ENCODE peak calls at places on chromosomes 16 and 17, in eight cellular contexts. D, N, T, Y, W, B, P and H are unnamed samples.

GRCh38 chr17:47665655-47666054 is 15.9 kb downstream of the KPNB1 start:
- DNase-seq in D (no peak), N (no peak), T (no peak), Y (no peak), W (no peak), B (peak; percentile 22), P (peak; percentile 49), H (peak; percentile 17)

GRCh38 chr17:14297161-14297851 is 3.6 kb upstream of the HS3ST3B1 start:
- DNase-seq in D (no peak), N (peak; percentile 81), T (peak; percentile 54), Y (peak; percentile 52), W (no peak), B (peak; percentile 66), P (peak; percentile 50), H (peak; percentile 91)

GRCh38 chr17:73292031-73292531 is 19.7 kb downstream of the CDC42EP4 start:
- DNase-seq in D (no peak), N (peak; percentile 89), T (no peak), Y (no peak), W (no peak), B (peak; percentile 67), P (peak; percentile 83), H (peak; percentile 42)

GRCh38 chr16:68910051-68910450 is 66.7 kb downstream of the TANGO6 start:
- DNase-seq in D (no peak), N (no peak), T (no peak), Y (no peak), W (peak; percentile 27), B (no peak), P (no peak), H (no peak)

GRCh38 chr16:49048557-49048956 is 233.1 kb downstream of the CBLN1 start:
- DNase-seq in D (no peak), N (no peak), T (no peak), Y (no peak), W (no peak), B (peak; percentile 16), P (no peak), H (no peak)

GRCh38 chr17:82372591-82373452 is 1.3 kb downstream of the UTS2R start:
- DNase-seq in D (no peak), N (no peak), T (peak; percentile 53), Y (no peak), W (no peak), B (no peak), P (no peak), H (no peak)

GRCh38 chr17:80071116-80071980 is 30.0 kb upstream of the GAA start:
- DNase-seq in D (no peak), N (peak; percentile 40), T (no peak), Y (no peak), W (no peak), B (peak; percentile 64), P (peak; percentile 9), H (peak; percentile 59)

GRCh38 chr17:12815642-12816141 is 26.4 kb downstream of the ARHGAP44 start:
- DNase-seq in D (no peak), N (no peak), T (no peak), Y (no peak), W (no peak), B (no peak), P (no peak), H (no peak)

GRCh38 chr16:73231969-73232554 is 184.1 kb upstream of the ZFHX3 start:
- DNase-seq in D (no peak), N (no peak), T (no peak), Y (no peak), W (no peak), B (no peak), P (no peak), H (no peak)

GRCh38 chr17:39139137-39139516 is 12.3 kb downstream of the PLXDC1 start:
- DNase-seq in D (no peak), N (peak; percentile 98), T (no peak), Y (no peak), W (no peak), B (peak; percentile 94), P (peak; percentile 95), H (peak; percentile 91)

GRCh38 chr17:40646791-40647548 is 648 bp downstream of the SMARCE1 start:
- DNase-seq in D (no peak), N (peak; percentile 51), T (no peak), Y (no peak), W (no peak), B (peak; percentile 49), P (no peak), H (no peak)

GRCh38 chr17:75823257-75824041 is 20.8 kb downstream of the UNC13D start:
- DNase-seq in D (no peak), N (no peak), T (no peak), Y (no peak), W (no peak), B (no peak), P (no peak), H (no peak)

GRCh38 chr17:43468746-43469544 is 14.8 kb upstream of the DHX8 start:
- DNase-seq in D (no peak), N (peak; percentile 96), T (no peak), Y (no peak), W (no peak), B (peak; percentile 85), P (peak; percentile 98), H (peak; percentile 79)

GRCh38 chr17:39706921-39707337 is 7.1 kb downstream of the ERBB2 start:
- DNase-seq in D (no peak), N (no peak), T (no peak), Y (no peak), W (no peak), B (no peak), P (no peak), H (no peak)

GRCh38 chr16:9072806-9073341 is 18.6 kb upstream of the HAPSTR1 start:
- DNase-seq in D (no peak), N (peak; percentile 61), T (no peak), Y (peak; percentile 62), W (peak; percentile 67), B (peak; percentile 77), P (peak; percentile 90), H (peak; percentile 75)

GRCh38 chr17:66569572-66569971 is 265.3 kb upstream of the CACNG5 start:
- DNase-seq in D (no peak), N (no peak), T (no peak), Y (no peak), W (no peak), B (no peak), P (no peak), H (no peak)

GRCh38 chr16:89860747-89861304 is 12.6 kb upstream of the TCF25 start:
- DNase-seq in D (peak; percentile 53), N (peak; percentile 56), T (peak; percentile 80), Y (peak; percentile 83), W (peak; percentile 59), B (peak; percentile 91), P (peak; percentile 32), H (peak; percentile 93)

GRCh38 chr16:86215979-86216585 is 294.2 kb upstream of the FOXF1 start:
- DNase-seq in D (no peak), N (no peak), T (no peak), Y (no peak), W (no peak), B (no peak), P (no peak), H (no peak)

GRCh38 chr16:71448274-71448866 is 6.5 kb upstream of the TLE7 start:
- DNase-seq in D (no peak), N (no peak), T (no peak), Y (no peak), W (no peak), B (no peak), P (no peak), H (no peak)

GRCh38 chr16:29667755-29668154 is 4.7 kb downstream of the SPN start:
- DNase-seq in D (no peak), N (no peak), T (no peak), Y (no peak), W (no peak), B (no peak), P (no peak), H (no peak)

GRCh38 chr17:16507918-16508533 is 16.0 kb upstream of the LRRC75A start:
- DNase-seq in D (no peak), N (no peak), T (no peak), Y (no peak), W (no peak), B (no peak), P (peak; percentile 31), H (no peak)